ENCODE peak calls at places on chromosome 19, in five cellular contexts. B, L, C, P and G are unnamed samples.

GRCh38 chr19:1591421-1592022 is 1.1 kb downstream of the MBD3 start:
- DNase-seq in B (no peak), L (no peak), C (peak), P (no peak), G (no peak)

GRCh38 chr19:1363599-1363998 is 20.1 kb upstream of the NDUFS7 start:
- DNase-seq in B (no peak), L (no peak), C (no peak), P (no peak), G (no peak)

GRCh38 chr19:45890877-45891276 is 4.9 kb upstream of the IRF2BP1 start:
- DNase-seq in B (no peak), L (no peak), C (no peak), P (no peak), G (no peak)

GRCh38 chr19:37594982-37595382 is 306 bp downstream of the ZNF540 start:
- DNase-seq in B (peak), L (peak), C (peak), P (peak), G (peak)

GRCh38 chr19:8640402-8641004 is 10.1 kb downstream of the NFILZ start:
- DNase-seq in B (no peak), L (no peak), C (peak), P (no peak), G (no peak)

GRCh38 chr19:34173145-34173956 is 1.0 kb downstream of the LSM14A start:
- DNase-seq in B (peak), L (no peak), C (peak), P (no peak), G (no peak)

GRCh38 chr19:368624-369020 is 24.0 kb upstream of the MIER2 start:
- DNase-seq in B (no peak), L (no peak), C (peak), P (no peak), G (no peak)

GRCh38 chr19:16654151-16654550 is 5.8 kb downstream of the SMIM7 start:
- DNase-seq in B (no peak), L (no peak), C (no peak), P (no peak), G (no peak)

GRCh38 chr19:58416631-58417030 is 8.2 kb downstream of the ZNF584 start:
- DNase-seq in B (no peak), L (no peak), C (no peak), P (no peak), G (no peak)

GRCh38 chr19:15288146-15288963 is 44.0 kb downstream of the BRD4 start:
- DNase-seq in B (no peak), L (no peak), C (no peak), P (no peak), G (no peak)

GRCh38 chr19:45667620-45668341 is at the start of gene GIPR:
- DNase-seq in B (peak), L (peak), C (peak), P (no peak), G (peak)

GRCh38 chr19:610801-611505 is 21.3 kb downstream of the HCN2 start:
- DNase-seq in B (no peak), L (no peak), C (no peak), P (peak), G (peak)

GRCh38 chr19:2271516-2272103 is 10.4 kb downstream of the PEAK3 start:
- DNase-seq in B (no peak), L (no peak), C (peak), P (no peak), G (no peak)

GRCh38 chr19:20273951-20274578 is 107.1 kb downstream of the ZNF486 start:
- DNase-seq in B (no peak), L (no peak), C (no peak), P (no peak), G (no peak)

DNA sequence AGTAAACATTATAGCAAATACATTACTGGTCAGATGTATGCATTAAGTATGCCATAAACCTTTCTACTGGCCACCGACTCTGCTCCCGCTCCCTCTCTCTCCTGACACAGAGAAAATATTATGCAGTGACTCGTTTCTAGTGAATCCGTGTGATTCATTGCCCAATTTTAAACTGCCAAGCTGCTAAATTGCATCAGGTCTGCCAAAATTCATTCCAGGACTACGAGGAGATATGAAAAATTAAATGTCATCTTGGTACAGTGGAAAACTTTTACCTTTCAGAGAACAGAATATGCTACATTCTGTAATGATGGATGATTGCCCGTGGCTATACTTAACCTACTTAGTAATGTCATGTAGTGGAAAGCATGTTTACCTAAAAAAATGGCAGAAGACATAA is 368.8 kb upstream of the TSHZ3 start:
- DNase-seq in B (no peak), L (no peak), C (no peak), P (no peak), G (no peak)
- H3K27ac ChIP-seq in B (no peak), L (no peak), C (no peak), P (no peak), G (no peak)

GRCh38 chr19:18164072-18164471 is 9.5 kb upstream of the IFI30 start:
- DNase-seq in B (no peak), L (no peak), C (no peak), P (no peak), G (no peak)
- TF ChIP-seq CTCF in B (no peak), L (no peak), C (no peak), P (no peak), G (no peak)

GRCh38 chr19:43489979-43490599 is 14.5 kb downstream of the PHLDB3 start:
- DNase-seq in B (no peak), L (no peak), C (no peak), P (no peak), G (no peak)
- H3K27ac ChIP-seq in B (no peak), L (no peak), C (no peak), P (no peak), G (no peak)

DNA sequence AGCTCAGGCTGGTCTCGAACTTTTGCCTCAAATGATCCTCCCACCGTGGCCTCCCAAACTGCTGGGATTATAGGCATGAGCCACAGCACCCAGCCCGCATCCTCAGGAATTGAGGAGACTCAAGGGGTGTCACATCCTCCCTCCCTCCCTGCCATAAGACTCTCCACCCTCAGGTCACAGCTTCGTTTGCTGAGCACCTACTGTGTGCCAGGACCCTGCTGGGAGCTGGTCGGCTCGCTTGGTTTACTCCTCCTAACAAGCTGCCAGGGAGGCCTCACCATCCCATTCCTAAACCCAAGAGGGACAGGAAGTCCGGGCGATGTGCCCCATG is 3.0 kb downstream of the UBXN6 start:
- DNase-seq in B (no peak), L (no peak), C (no peak), P (no peak), G (no peak)
- TF ChIP-seq CTCF in B (no peak), L (no peak), C (no peak), P (no peak), G (no peak)